ENCODE peak calls at places on chromosomes 2 and 18, in nine cellular contexts. D is activated gamma-delta T cell treated with Interleukin-2 at 50 U/mL for 16 hours; T is 8988T; G is amniotic stem cell; Z is activated CD8-positive, alpha-beta memory T cell treated with anti-CD3 and anti-CD28 coated beads, Interleukin-2, amount 50 U/mL, for 48 hours; F is left ventricle myocardium inferior; V is WTC11; L is Karpas-422; Q is fibroblast of mammary gland. K is an unnamed sample.

GRCh38 chr2:231709636-231709980 is 1.3 kb downstream of the PTMA start:
- DNase-seq in Q (peak), Z (no peak), V (no peak), F (peak), T (no peak), L (peak), D (no peak), G (no peak), K (no peak)

GRCh38 chr18:51952844-51953243 is 387.2 kb upstream of the DCC start:
- DNase-seq in G (no peak), F (no peak), Z (no peak), L (no peak), Q (no peak), T (no peak), V (no peak), D (no peak), K (no peak)

GRCh38 chr2:27298391-27299080 is 9.7 kb downstream of the UCN start:
- DNase-seq in Z (no peak), G (no peak), F (no peak), V (no peak), L (no peak), Q (peak), T (no peak), D (no peak), K (no peak)

GRCh38 chr18:58979615-58980014 is 114.9 kb downstream of the ZNF532 start:
- DNase-seq in D (no peak), Q (no peak), F (no peak), Z (no peak), V (no peak), L (no peak), T (no peak), G (no peak), K (no peak)

GRCh38 chr18:25229080-25229479 is 122.9 kb downstream of the ZNF521 start:
- DNase-seq in L (no peak), Z (no peak), D (no peak), T (no peak), V (no peak), G (no peak), F (no peak), Q (peak), K (peak)

GRCh38 chr2:237132799-237133198 is 47.1 kb downstream of the COPS8 start:
- DNase-seq in Z (no peak), D (no peak), L (peak), F (no peak), V (peak), G (no peak), T (peak), Q (no peak), K (no peak)

GRCh38 chr2:8118940-8119781 is 562.7 kb upstream of the ID2 start:
- DNase-seq in L (no peak), V (no peak), D (no peak), G (no peak), T (no peak), Q (no peak), F (no peak), Z (no peak), K (no peak)

GRCh38 chr2:230542751-230543150 is 126.8 kb downstream of the SP100 start:
- DNase-seq in D (no peak), T (no peak), V (no peak), F (no peak), G (no peak), Z (no peak), L (no peak), Q (no peak), K (no peak)

GRCh38 chr2:37648316-37649011 is 23.0 kb downstream of the CDC42EP3 start:
- DNase-seq in Q (no peak), F (peak), T (no peak), Z (no peak), L (no peak), D (peak), V (no peak), G (no peak), K (no peak)

GRCh38 chr2:84741182-84741822 is 139.6 kb downstream of the TRABD2A start:
- DNase-seq in F (no peak), Z (peak), D (peak), G (no peak), L (peak), T (no peak), Q (peak), V (peak), K (no peak)

GRCh38 chr2:26471278-26471677 is 6.6 kb downstream of the OTOF start:
- DNase-seq in Q (no peak), F (no peak), Z (no peak), D (no peak), L (no peak), V (no peak), T (no peak), G (no peak), K (no peak)

GRCh38 chr2:240520143-240520973 is 37.4 kb downstream of the ANKMY1 start:
- DNase-seq in V (peak), D (no peak), L (no peak), T (peak), G (no peak), Q (no peak), Z (peak), F (no peak), K (no peak)

GRCh38 chr18:23664674-23665073 is 2.0 kb upstream of the ANKRD29 start:
- DNase-seq in T (no peak), Z (no peak), L (no peak), D (no peak), Q (no peak), V (no peak), F (no peak), G (no peak), K (no peak)